ENCODE peak calls at places on chromosomes 12 and 14, in four cellular contexts. A, L, Q and W are unnamed samples.

GRCh38 chr12:77947326-77947725 is 116.6 kb downstream of the NAV3 start:
- DNase-seq in A (peak; percentile 14), L (peak; percentile 32), Q (peak; percentile 53), W (no peak)

GRCh38 chr12:73984552-73984951 is 553.1 kb upstream of the ATXN7L3B start:
- DNase-seq in A (no peak), L (no peak), Q (no peak), W (no peak)

GRCh38 chr12:43655586-43655985 is 103.0 kb downstream of the PUS7L start:
- DNase-seq in A (no peak), L (no peak), Q (no peak), W (no peak)

GRCh38 chr14:22386924-22387775 is 201.9 kb downstream of the DAD1 start:
- DNase-seq in A (peak; percentile 56), L (peak; percentile 77), Q (peak; percentile 57), W (peak; percentile 67)

GRCh38 chr12:94779520-94779919 is 129.2 kb upstream of the TMCC3 start:
- DNase-seq in A (peak; percentile 62), L (peak; percentile 43), Q (no peak), W (no peak)

GRCh38 chr12:27245039-27245438 is 953 bp downstream of the STK38L start:
- DNase-seq in A (no peak), L (no peak), Q (no peak), W (peak; percentile 40)

GRCh38 chr14:71235865-71236264 is 328.6 kb downstream of the PCNX1 start:
- DNase-seq in A (no peak), L (peak; percentile 82), Q (no peak), W (no peak)

GRCh38 chr12:3042394-3042793 is 34.8 kb upstream of the TSPAN9 start:
- DNase-seq in A (no peak), L (no peak), Q (no peak), W (no peak)

GRCh38 chr12:48183876-48184548 is 568 bp downstream of the CCDC184 start:
- DNase-seq in A (no peak), L (no peak), Q (no peak), W (no peak)

GRCh38 chr12:48788852-48789775 is at the start of gene ADCY6:
- DNase-seq in A (peak; percentile 77), L (peak; percentile 80), Q (peak; percentile 37), W (peak; percentile 68)

GRCh38 chr12:51661836-51662235 is 70.8 kb downstream of the SCN8A start:
- DNase-seq in A (no peak), L (no peak), Q (no peak), W (no peak)

GRCh38 chr12:108643941-108644742 is 10.4 kb upstream of the SELPLG start:
- DNase-seq in A (no peak), L (peak; percentile 68), Q (no peak), W (no peak)

GRCh38 chr12:131829351-131829794 is 1.2 kb downstream of the MMP17 start:
- DNase-seq in A (no peak), L (peak; percentile 22), Q (no peak), W (no peak)

GRCh38 chr12:44377443-44378160 is 498.5 kb downstream of the NELL2 start:
- DNase-seq in A (no peak), L (no peak), Q (no peak), W (no peak)

GRCh38 chr12:60345442-60345841 is 749.6 kb downstream of the SLC16A7 start:
- DNase-seq in A (no peak), L (no peak), Q (no peak), W (peak; percentile 26)

GRCh38 chr14:103878180-103878579 is 30.8 kb upstream of the PPP1R13B start:
- DNase-seq in A (no peak), L (no peak), Q (no peak), W (no peak)

GRCh38 chr14:90871605-90872233 is 55.5 kb upstream of the TTC7B start:
- DNase-seq in A (peak; percentile 24), L (peak; percentile 18), Q (peak; percentile 26), W (no peak)

GRCh38 chr14:100406505-100407131 is 83.5 kb downstream of the SLC25A47 start:
- DNase-seq in A (no peak), L (peak; percentile 30), Q (no peak), W (no peak)

GRCh38 chr12:56634242-56634836 is 4.2 kb upstream of the BAZ2A start:
- DNase-seq in A (no peak), L (no peak), Q (no peak), W (peak; percentile 83)

GRCh38 chr12:43969882-43970281 is 134.0 kb downstream of the TMEM117 start:
- DNase-seq in A (no peak), L (peak; percentile 9), Q (peak; percentile 33), W (no peak)

GRCh38 chr14:53003776-53004175 is 52.9 kb upstream of the FERMT2 start:
- DNase-seq in A (no peak), L (no peak), Q (no peak), W (no peak)

GRCh38 chr14:106087855-106088254 is 561.5 kb downstream of the TMEM121 start:
- DNase-seq in A (no peak), L (no peak), Q (no peak), W (no peak)

GRCh38 chr14:68104518-68104917 is 284.9 kb downstream of the RAD51B start:
- DNase-seq in A (peak; percentile 71), L (peak; percentile 75), Q (peak; percentile 71), W (no peak)

GRCh38 chr12:55850893-55851292 is 8.2 kb upstream of the MMP19 start:
- DNase-seq in A (no peak), L (no peak), Q (no peak), W (no peak)

GRCh38 chr14:71776463-71777359 is 155.5 kb upstream of the RGS6 start:
- DNase-seq in A (no peak), L (no peak), Q (no peak), W (no peak)

GRCh38 chr12:46266869-46267617 is 1.8 kb downstream of the SLC38A1 start:
- DNase-seq in A (no peak), L (peak; percentile 38), Q (peak; percentile 12), W (peak; percentile 68)